ENCODE peak calls at places on chromosomes 12 and 14, in six cellular contexts. One of them, this sample, is unnamed.
A peak's percentile ranks its signal among the peaks of the same experiment; 100 is the strongest.

GRCh38 chr12:91219511-91219910 is 36.9 kb upstream of the DCN start:
- DNase-seq in IMR-90: peak; percentile 58
- DNase-seq in mesendoderm: no peak
- DNase-seq in H1: no peak
- DNase-seq in H9: no peak
- DNase-seq in mesenchymal stem cell: peak; percentile 80
- DNase-seq in this sample: no peak

GRCh38 chr12:84807249-84807648 is 105.3 kb downstream of the SLC6A15 start:
- DNase-seq in IMR-90: peak; percentile 30
- DNase-seq in mesendoderm: no peak
- DNase-seq in H1: no peak
- DNase-seq in H9: no peak
- DNase-seq in mesenchymal stem cell: peak; percentile 12
- DNase-seq in this sample: no peak

GRCh38 chr14:101781240-101782061 is 19.9 kb downstream of the PPP2R5C start:
- DNase-seq in IMR-90: no peak
- DNase-seq in mesendoderm: peak; percentile 30
- DNase-seq in H1: no peak
- DNase-seq in H9: no peak
- DNase-seq in mesenchymal stem cell: peak; percentile 11
- DNase-seq in this sample: no peak

GRCh38 chr12:104310751-104311297 is 7.3 kb downstream of the EID3 start:
- DNase-seq in IMR-90: no peak
- DNase-seq in mesendoderm: no peak
- DNase-seq in H1: no peak
- DNase-seq in H9: no peak
- DNase-seq in mesenchymal stem cell: no peak
- DNase-seq in this sample: no peak

GRCh38 chr12:19474147-19474546 is 34.9 kb downstream of the AEBP2 start:
- DNase-seq in IMR-90: no peak
- DNase-seq in mesendoderm: no peak
- DNase-seq in H1: no peak
- DNase-seq in H9: no peak
- DNase-seq in mesenchymal stem cell: no peak
- DNase-seq in this sample: no peak

GRCh38 chr12:51098611-51099010 is 15.2 kb upstream of the CSRNP2 start:
- DNase-seq in IMR-90: peak; percentile 37
- DNase-seq in mesendoderm: no peak
- DNase-seq in H1: no peak
- DNase-seq in H9: no peak
- DNase-seq in mesenchymal stem cell: no peak
- DNase-seq in this sample: no peak

GRCh38 chr12:120917748-120918147 is 13.6 kb upstream of the SPPL3 start:
- DNase-seq in IMR-90: no peak
- DNase-seq in mesendoderm: no peak
- DNase-seq in H1: no peak
- DNase-seq in H9: no peak
- DNase-seq in mesenchymal stem cell: no peak
- DNase-seq in this sample: no peak

GRCh38 chr14:56809262-56810215 is 740 bp downstream of the OTX2 start:
- DNase-seq in IMR-90: no peak
- DNase-seq in mesendoderm: no peak
- DNase-seq in H1: no peak
- DNase-seq in H9: no peak
- DNase-seq in mesenchymal stem cell: no peak
- DNase-seq in this sample: no peak

GRCh38 chr14:52318057-52318456 is 3.9 kb downstream of the PTGER2 start:
- DNase-seq in IMR-90: no peak
- DNase-seq in mesendoderm: no peak
- DNase-seq in H1: no peak
- DNase-seq in H9: no peak
- DNase-seq in mesenchymal stem cell: no peak
- DNase-seq in this sample: no peak

GRCh38 chr12:27966870-27967269 is 5.7 kb downstream of the PTHLH start:
- DNase-seq in IMR-90: peak; percentile 99
- DNase-seq in mesendoderm: peak; percentile 89
- DNase-seq in H1: no peak
- DNase-seq in H9: no peak
- DNase-seq in mesenchymal stem cell: peak; percentile 91
- DNase-seq in this sample: no peak

GRCh38 chr14:74933925-74934435 is 10.9 kb upstream of the RPS6KL1 start:
- DNase-seq in IMR-90: no peak
- DNase-seq in mesendoderm: no peak
- DNase-seq in H1: no peak
- DNase-seq in H9: no peak
- DNase-seq in mesenchymal stem cell: no peak
- DNase-seq in this sample: no peak

GRCh38 chr12:57216014-57216891 is at the start of gene NXPH4:
- DNase-seq in IMR-90: no peak
- DNase-seq in mesendoderm: peak; percentile 46
- DNase-seq in H1: no peak
- DNase-seq in H9: peak; percentile 88
- DNase-seq in mesenchymal stem cell: no peak
- DNase-seq in this sample: no peak

GRCh38 chr12:120290541-120291312 is 976 bp downstream of the RNU4-2 start:
- DNase-seq in IMR-90: no peak
- DNase-seq in mesendoderm: peak; percentile 80
- DNase-seq in H1: no peak
- DNase-seq in H9: peak; percentile 71
- DNase-seq in mesenchymal stem cell: no peak
- DNase-seq in this sample: no peak

GRCh38 chr14:74973003-74973614 is 17.7 kb upstream of the PGF start:
- DNase-seq in IMR-90: peak; percentile 44
- DNase-seq in mesendoderm: no peak
- DNase-seq in H1: no peak
- DNase-seq in H9: no peak
- DNase-seq in mesenchymal stem cell: no peak
- DNase-seq in this sample: no peak

GRCh38 chr12:92140919-92141536 is 4.6 kb downstream of the BTG1 start:
- DNase-seq in IMR-90: no peak
- DNase-seq in mesendoderm: no peak
- DNase-seq in H1: no peak
- DNase-seq in H9: no peak
- DNase-seq in mesenchymal stem cell: peak; percentile 8
- DNase-seq in this sample: no peak

GRCh38 chr12:45570501-45570900 is 159.0 kb upstream of the ARID2 start:
- DNase-seq in IMR-90: no peak
- DNase-seq in mesendoderm: no peak
- DNase-seq in H1: no peak
- DNase-seq in H9: no peak
- DNase-seq in mesenchymal stem cell: no peak
- DNase-seq in this sample: no peak

GRCh38 chr14:105478624-105479305 is 4.1 kb downstream of the CRIP2 start:
- DNase-seq in IMR-90: no peak
- DNase-seq in mesendoderm: peak; percentile 34
- DNase-seq in H1: no peak
- DNase-seq in H9: no peak
- DNase-seq in mesenchymal stem cell: no peak
- DNase-seq in this sample: no peak

GRCh38 chr12:132617822-132618682 is 524 bp upstream of the P2RX2 start:
- DNase-seq in IMR-90: no peak
- DNase-seq in mesendoderm: peak; percentile 22
- DNase-seq in H1: no peak
- DNase-seq in H9: peak; percentile 71
- DNase-seq in mesenchymal stem cell: no peak
- DNase-seq in this sample: no peak

GRCh38 chr14:51022769-51023168 is 72.1 kb downstream of the TRIM9 start:
- DNase-seq in IMR-90: no peak
- DNase-seq in mesendoderm: no peak
- DNase-seq in H1: no peak
- DNase-seq in H9: no peak
- DNase-seq in mesenchymal stem cell: no peak
- DNase-seq in this sample: no peak

GRCh38 chr14:105075364-105076295 is 10.4 kb upstream of the GPR132 start:
- DNase-seq in IMR-90: peak; percentile 52
- DNase-seq in mesendoderm: peak; percentile 70
- DNase-seq in H1: no peak
- DNase-seq in H9: peak; percentile 69
- DNase-seq in mesenchymal stem cell: peak; percentile 51
- DNase-seq in this sample: no peak

GRCh38 chr14:91380610-91381371 is 36.8 kb downstream of the CCDC88C start:
- DNase-seq in IMR-90: no peak
- DNase-seq in mesendoderm: no peak
- DNase-seq in H1: no peak
- DNase-seq in H9: no peak
- DNase-seq in mesenchymal stem cell: no peak
- DNase-seq in this sample: no peak

GRCh38 chr14:90660865-90661570 is 155.2 kb downstream of the TTC7B start:
- DNase-seq in IMR-90: no peak
- DNase-seq in mesendoderm: no peak
- DNase-seq in H1: no peak
- DNase-seq in H9: no peak
- DNase-seq in mesenchymal stem cell: no peak
- DNase-seq in this sample: no peak

GRCh38 chr14:88668448-88669116 is 105.7 kb downstream of the ZC3H14 start:
- DNase-seq in IMR-90: no peak
- DNase-seq in mesendoderm: no peak
- DNase-seq in H1: no peak
- DNase-seq in H9: no peak
- DNase-seq in mesenchymal stem cell: no peak
- DNase-seq in this sample: no peak

GRCh38 chr14:31270196-31270772 is 62.7 kb upstream of the HECTD1 start:
- DNase-seq in IMR-90: no peak
- DNase-seq in mesendoderm: peak; percentile 47
- DNase-seq in H1: no peak
- DNase-seq in H9: peak; percentile 86
- DNase-seq in mesenchymal stem cell: no peak
- DNase-seq in this sample: no peak

GRCh38 chr12:66269757-66270383 is 32.4 kb upstream of the HELB start:
- DNase-seq in IMR-90: peak; percentile 62
- DNase-seq in mesendoderm: peak; percentile 84
- DNase-seq in H1: no peak
- DNase-seq in H9: peak; percentile 54
- DNase-seq in mesenchymal stem cell: peak; percentile 50
- DNase-seq in this sample: peak; percentile 38

GRCh38 chr14:33932526-33933292 is 18.2 kb downstream of the EGLN3 start:
- DNase-seq in IMR-90: no peak
- DNase-seq in mesendoderm: no peak
- DNase-seq in H1: no peak
- DNase-seq in H9: no peak
- DNase-seq in mesenchymal stem cell: no peak
- DNase-seq in this sample: peak; percentile 76

GRCh38 chr12:100346660-100347059 is 10.2 kb upstream of the SLC17A8 start:
- DNase-seq in IMR-90: peak; percentile 39
- DNase-seq in mesendoderm: no peak
- DNase-seq in H1: no peak
- DNase-seq in H9: no peak
- DNase-seq in mesenchymal stem cell: no peak
- DNase-seq in this sample: no peak

GRCh38 chr12:123971770-123972447 is 722 bp downstream of the CCDC92 start:
- DNase-seq in IMR-90: peak; percentile 50
- DNase-seq in mesendoderm: peak; percentile 94
- DNase-seq in H1: peak; percentile 85
- DNase-seq in H9: peak; percentile 96
- DNase-seq in mesenchymal stem cell: peak; percentile 63
- DNase-seq in this sample: peak; percentile 49

GRCh38 chr14:68569546-68569908 is 223.3 kb downstream of the ZFP36L1 start:
- DNase-seq in IMR-90: no peak
- DNase-seq in mesendoderm: no peak
- DNase-seq in H1: no peak
- DNase-seq in H9: no peak
- DNase-seq in mesenchymal stem cell: no peak
- DNase-seq in this sample: no peak

DNA sequence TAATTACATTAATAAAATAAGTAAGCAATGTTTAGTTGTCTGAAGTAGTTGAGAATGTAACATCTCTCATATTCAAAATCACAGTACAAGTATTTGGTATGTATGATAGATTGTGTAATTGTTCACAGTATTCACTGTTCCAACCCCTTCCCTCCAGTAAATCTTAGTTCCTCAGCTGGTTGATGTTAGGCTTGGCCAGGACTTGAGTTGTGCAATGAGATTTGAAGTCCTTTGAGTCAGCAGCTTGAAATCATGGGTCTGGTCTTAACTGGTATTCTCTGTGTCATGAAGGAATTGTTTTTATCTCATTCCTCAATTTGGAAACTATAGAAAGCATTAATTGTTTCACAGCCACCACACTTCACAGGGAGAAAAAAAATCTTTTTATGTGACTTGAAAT is 477.1 kb downstream of the FSCB start:
- DNase-seq in IMR-90: no peak
- DNase-seq in mesendoderm: no peak
- DNase-seq in H1: no peak
- DNase-seq in H9: no peak
- DNase-seq in mesenchymal stem cell: peak; percentile 50
- DNase-seq in this sample: no peak
- H4K8ac ChIP-seq in IMR-90: no peak overlapping the region
- H4K8ac ChIP-seq in mesendoderm: no peak overlapping the region
- H4K8ac ChIP-seq in H1: no peak overlapping the region
- H4K8ac ChIP-seq in H9: no peak overlapping the region
- H4K8ac ChIP-seq in mesenchymal stem cell: no peak overlapping the region
- H4K8ac ChIP-seq in this sample: no peak overlapping the region

GRCh38 chr14:55051426-55052258 is at the start of gene MAPK1IP1L:
- DNase-seq in IMR-90: peak; percentile 88
- DNase-seq in mesendoderm: peak; percentile 97
- DNase-seq in H1: peak; percentile 79
- DNase-seq in H9: peak; percentile 95
- DNase-seq in mesenchymal stem cell: peak; percentile 93
- DNase-seq in this sample: peak; percentile 95
- H4K8ac ChIP-seq in IMR-90: peak within 1 kb of the TSS; percentile 100
- H4K8ac ChIP-seq in mesendoderm: no peak within 1 kb of the TSS
- H4K8ac ChIP-seq in H1: peak within 1 kb of the TSS; percentile 100
- H4K8ac ChIP-seq in H9: peak within 1 kb of the TSS; percentile 99
- H4K8ac ChIP-seq in mesenchymal stem cell: peak within 1 kb of the TSS; percentile 98
- H4K8ac ChIP-seq in this sample: peak within 1 kb of the TSS; percentile 96

GRCh38 chr12:67426067-67426466 is 156.9 kb downstream of the CAND1 start:
- DNase-seq in IMR-90: peak; percentile 80
- DNase-seq in mesendoderm: no peak
- DNase-seq in H1: no peak
- DNase-seq in H9: no peak
- DNase-seq in mesenchymal stem cell: peak; percentile 63
- DNase-seq in this sample: no peak

GRCh38 chr12:67424784-67425183 is 155.6 kb downstream of the CAND1 start:
- DNase-seq in IMR-90: no peak
- DNase-seq in mesendoderm: no peak
- DNase-seq in H1: no peak
- DNase-seq in H9: no peak
- DNase-seq in mesenchymal stem cell: no peak
- DNase-seq in this sample: no peak

GRCh38 chr12:67425394-67425793 is 156.2 kb downstream of the CAND1 start:
- DNase-seq in IMR-90: no peak
- DNase-seq in mesendoderm: no peak
- DNase-seq in H1: no peak
- DNase-seq in H9: no peak
- DNase-seq in mesenchymal stem cell: no peak
- DNase-seq in this sample: no peak

GRCh38 chr12:67428431-67428830 is 159.3 kb downstream of the CAND1 start:
- DNase-seq in IMR-90: no peak
- DNase-seq in mesendoderm: no peak
- DNase-seq in H1: no peak
- DNase-seq in H9: no peak
- DNase-seq in mesenchymal stem cell: no peak
- DNase-seq in this sample: no peak

GRCh38 chr12:67427336-67427735 is 158.2 kb downstream of the CAND1 start:
- DNase-seq in IMR-90: no peak
- DNase-seq in mesendoderm: no peak
- DNase-seq in H1: no peak
- DNase-seq in H9: no peak
- DNase-seq in mesenchymal stem cell: no peak
- DNase-seq in this sample: no peak
- H4K8ac ChIP-seq in IMR-90: no peak overlapping the region
- H4K8ac ChIP-seq in mesendoderm: no peak overlapping the region
- H4K8ac ChIP-seq in H1: no peak overlapping the region
- H4K8ac ChIP-seq in H9: no peak overlapping the region
- H4K8ac ChIP-seq in mesenchymal stem cell: no peak overlapping the region
- H4K8ac ChIP-seq in this sample: no peak overlapping the region

GRCh38 chr12:52906049-52906645 is 1.3 kb upstream of the KRT8 start:
- DNase-seq in IMR-90: no peak
- DNase-seq in mesendoderm: no peak
- DNase-seq in H1: no peak
- DNase-seq in H9: peak; percentile 39
- DNase-seq in mesenchymal stem cell: no peak
- DNase-seq in this sample: no peak
- H4K8ac ChIP-seq in IMR-90: no peak overlapping the region
- H4K8ac ChIP-seq in mesendoderm: no peak overlapping the region
- H4K8ac ChIP-seq in H1: peak overlapping the region; percentile 37
- H4K8ac ChIP-seq in H9: no peak overlapping the region
- H4K8ac ChIP-seq in mesenchymal stem cell: peak overlapping the region; percentile 76
- H4K8ac ChIP-seq in this sample: no peak overlapping the region

This sample was measured in neuronal stem cell.